ENCODE peak calls at places on chromosomes 3 and 15, in ten cellular contexts. K is keratinocyte, U is neuronal stem cell, Z is kidney, S is H1, T is K562, H is colonic mucosa, Q is GM12878, D is MM.1S, R is HCT116. I is an unnamed sample.

GRCh38 chr3:176951144-176951543 is 246.1 kb downstream of the TBL1XR1 start:
- DNase-seq in K (no peak), U (no peak), Z (no peak), S (no peak), T (no peak), H (no peak), Q (no peak), D (no peak), R (no peak), I (no peak)

GRCh38 chr15:45114751-45115085 is 592 bp downstream of the DUOXA2 start:
- DNase-seq in K (no peak), U (no peak), Z (no peak), S (no peak), T (no peak), H (no peak), Q (no peak), D (no peak), R (no peak), I (no peak)

GRCh38 chr15:27028836-27029482 is 58.0 kb downstream of the GABRG3 start:
- DNase-seq in K (no peak), U (no peak), Z (no peak), S (no peak), T (no peak), H (no peak), Q (no peak), D (peak; percentile 65), R (no peak), I (no peak)

GRCh38 chr15:62426387-62426956 is 261.4 kb upstream of the C2CD4B start:
- DNase-seq in K (no peak), U (no peak), Z (no peak), S (no peak), T (no peak), H (no peak), Q (no peak), D (no peak), R (no peak), I (no peak)

GRCh38 chr3:51718547-51719412 is 11.9 kb downstream of the GRM2 start:
- DNase-seq in K (peak; percentile 23), U (peak; percentile 63), Z (no peak), S (peak; percentile 92), T (peak; percentile 51), H (peak; percentile 78), Q (peak; percentile 23), D (peak; percentile 86), R (peak; percentile 68), I (peak; percentile 23)

GRCh38 chr3:155363690-155364070 is 70.2 kb upstream of the STRIT1 start:
- DNase-seq in K (no peak), U (no peak), Z (no peak), S (no peak), T (no peak), H (no peak), Q (no peak), D (no peak), R (no peak), I (no peak)

GRCh38 chr15:85771276-85771675 is 23.4 kb downstream of the KLHL25 start:
- DNase-seq in K (no peak), U (no peak), Z (no peak), S (no peak), T (no peak), H (no peak), Q (no peak), D (no peak), R (no peak), I (no peak)

GRCh38 chr15:101188517-101189340 is 63.1 kb downstream of the CHSY1 start:
- DNase-seq in K (no peak), U (no peak), Z (peak; percentile 78), S (no peak), T (no peak), H (no peak), Q (peak; percentile 39), D (no peak), R (no peak), I (peak; percentile 87)

GRCh38 chr3:149705416-149705815 is 46.9 kb downstream of the COMMD2 start:
- DNase-seq in K (no peak), U (no peak), Z (no peak), S (no peak), T (no peak), H (no peak), Q (no peak), D (no peak), R (no peak), I (peak; percentile 22)

GRCh38 chr15:38069506-38069905 is 135.1 kb downstream of the TMCO5A start:
- DNase-seq in K (peak; percentile 71), U (no peak), Z (no peak), S (no peak), T (no peak), H (peak; percentile 85), Q (no peak), D (no peak), R (no peak), I (peak; percentile 86)

GRCh38 chr15:74482661-74483060 is 21.7 kb upstream of the UBL7 start:
- DNase-seq in K (no peak), U (no peak), Z (no peak), S (no peak), T (peak; percentile 32), H (no peak), Q (no peak), D (no peak), R (no peak), I (no peak)

GRCh38 chr3:61422945-61423740 is 138.2 kb upstream of the PTPRG start:
- DNase-seq in K (no peak), U (no peak), Z (no peak), S (no peak), T (no peak), H (no peak), Q (no peak), D (no peak), R (no peak), I (no peak)

GRCh38 chr15:90103669-90104329 is 1.5 kb upstream of the IDH2 start:
- DNase-seq in K (no peak), U (no peak), Z (no peak), S (no peak), T (no peak), H (peak; percentile 60), Q (no peak), D (no peak), R (no peak), I (no peak)
- H3K9ac ChIP-seq in K (no peak overlapping the region), U (no peak overlapping the region), Z (no peak overlapping the region), S (no peak overlapping the region), T (peak overlapping the region; percentile 54), H (no peak overlapping the region), Q (no peak overlapping the region), D (no peak overlapping the region), R (no peak overlapping the region), I (no peak overlapping the region)

DNA sequence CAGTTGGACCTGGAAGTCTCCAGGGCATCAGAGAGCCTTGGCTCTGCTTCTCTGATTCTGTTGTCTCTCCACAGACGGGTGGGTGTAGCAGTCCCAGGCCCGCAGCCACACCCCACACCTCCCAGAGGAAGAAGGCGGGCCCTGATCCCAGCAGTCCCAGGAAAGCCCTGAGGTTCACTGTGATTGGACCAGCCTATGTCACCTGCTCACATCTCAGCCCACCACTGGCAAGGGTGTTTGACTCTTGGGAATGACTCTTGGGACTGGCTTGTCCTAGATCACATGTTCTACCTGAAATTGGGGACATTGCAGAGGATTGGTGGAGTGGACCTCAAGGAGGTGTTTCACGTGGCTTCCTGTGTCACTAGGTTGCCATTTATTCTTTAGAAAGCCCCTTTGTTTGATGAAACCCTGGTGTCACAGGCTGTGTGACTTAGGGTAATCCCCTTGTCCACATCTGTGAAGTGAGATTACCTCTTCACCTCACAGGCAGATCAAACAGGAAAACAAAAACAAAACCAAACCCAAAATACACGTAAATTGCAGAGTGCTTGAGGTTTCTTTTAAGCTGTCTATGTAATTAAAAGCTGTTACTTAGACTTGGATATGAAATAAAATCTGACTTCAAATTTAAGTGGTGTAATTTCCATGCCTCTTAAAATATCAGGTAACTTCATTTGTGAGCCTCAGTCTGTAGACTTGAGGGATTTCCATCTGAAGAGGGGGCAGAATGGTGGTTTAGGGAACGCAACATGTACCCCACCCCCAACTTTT is 26.7 kb downstream of the FLNB start:
- DNase-seq in K (no peak), U (no peak), Z (no peak), S (no peak), T (peak; percentile 60), H (peak; percentile 46), Q (peak; percentile 96), D (peak; percentile 90), R (no peak), I (no peak)
- H3K9ac ChIP-seq in K (no peak overlapping the region), U (no peak overlapping the region), Z (no peak overlapping the region), S (no peak overlapping the region), T (no peak overlapping the region), H (no peak overlapping the region), Q (peak overlapping the region; percentile 62), D (no peak overlapping the region), R (no peak overlapping the region), I (peak overlapping the region; percentile 44)

DNA sequence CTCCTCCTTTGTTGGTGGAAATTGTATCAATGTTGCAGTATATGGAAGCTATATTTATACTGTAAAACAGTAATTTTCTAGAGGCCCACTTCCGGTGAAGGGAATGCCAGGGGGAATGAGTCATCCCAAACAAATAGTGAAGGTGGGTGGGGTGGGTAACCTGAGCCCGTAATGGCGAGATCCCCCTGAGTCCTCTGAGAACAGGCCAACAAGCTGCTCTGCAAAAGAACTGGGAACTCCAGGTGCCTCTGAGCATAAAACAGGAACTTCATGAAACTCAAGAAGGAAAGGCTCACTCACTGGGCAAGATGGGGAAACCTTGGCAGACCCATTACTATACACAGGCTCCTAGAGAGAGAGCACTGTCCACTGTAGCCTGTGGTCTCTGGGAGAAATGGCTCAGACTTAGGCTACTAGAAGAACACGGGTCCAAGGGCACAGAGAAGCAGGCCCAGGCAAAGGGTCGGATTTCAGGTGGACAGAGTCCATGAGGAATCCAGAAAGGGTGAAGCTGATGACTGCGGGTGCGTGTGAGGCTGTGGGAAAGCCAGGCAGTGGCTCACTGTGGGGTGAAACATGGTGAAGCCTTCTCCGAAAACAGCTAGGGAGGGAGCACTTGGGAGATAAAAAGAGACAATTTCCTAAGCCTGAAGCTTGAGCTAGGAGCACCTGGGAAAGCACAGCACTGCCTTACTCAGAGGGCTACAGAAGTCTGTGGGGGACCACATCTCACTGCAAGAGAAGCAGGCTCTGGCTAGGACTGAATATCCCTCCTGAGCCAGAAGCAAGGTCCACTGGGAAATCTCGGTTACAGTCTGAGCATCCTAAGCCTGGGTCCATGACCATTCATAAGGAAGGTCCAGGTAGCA is 19.8 kb downstream of the LARP6 start:
- DNase-seq in K (no peak), U (no peak), Z (no peak), S (no peak), T (no peak), H (no peak), Q (no peak), D (no peak), R (peak; percentile 33), I (peak; percentile 38)
- H3K9ac ChIP-seq in K (no peak overlapping the region), U (no peak overlapping the region), Z (no peak overlapping the region), S (no peak overlapping the region), T (no peak overlapping the region), H (no peak overlapping the region), Q (no peak overlapping the region), D (no peak overlapping the region), R (peak overlapping the region; percentile 28), I (peak overlapping the region; percentile 20)

DNA sequence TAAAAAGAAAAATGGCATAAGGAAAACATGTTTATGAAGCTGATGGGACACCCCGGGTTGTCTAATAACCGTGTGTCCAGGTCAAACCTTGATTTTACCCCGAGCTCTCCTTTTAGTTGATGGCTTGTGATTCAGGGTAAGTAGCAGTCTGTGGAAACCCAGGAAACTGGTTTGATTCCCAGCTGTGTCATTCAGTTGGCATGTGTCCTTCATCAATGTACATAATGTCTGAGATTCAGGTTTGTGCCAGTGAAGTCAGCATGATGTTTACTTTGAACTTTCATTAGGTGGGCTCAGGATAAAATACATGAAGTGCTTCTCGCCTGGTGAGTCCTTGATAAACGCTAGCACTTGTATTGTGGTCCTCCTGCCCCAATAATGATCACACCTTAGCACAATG is 4.3 kb upstream of the COPG1 start:
- DNase-seq in K (no peak), U (no peak), Z (no peak), S (no peak), T (no peak), H (no peak), Q (no peak), D (no peak), R (no peak), I (peak; percentile 18)
- H3K9ac ChIP-seq in K (peak overlapping the region; percentile 33), U (no peak overlapping the region), Z (peak overlapping the region; percentile 65), S (no peak overlapping the region), T (no peak overlapping the region), H (no peak overlapping the region), Q (no peak overlapping the region), D (no peak overlapping the region), R (no peak overlapping the region), I (peak overlapping the region; percentile 59)

I was measured in mesenchymal stem cell.